ENCODE peak calls at places on chromosomes 1 and 21, in ten cellular contexts. H is SHP77, R is memory B cell, S is RKO, X is mucosa of descending colon, Y is bronchial epithelial cell, M is neuronal stem cell, W is T-helper 2 cell, B is AG09309, O is A549. F is an unnamed sample.

GRCh38 chr1:153928776-153929432 is 6.1 kb upstream of the GATAD2B start:
- DNase-seq in X (no peak), S (no peak), M (no peak), B (no peak), H (no peak), O (no peak), R (no peak), W (no peak), Y (no peak), F (no peak)

GRCh38 chr1:179126338-179127060 is 44.6 kb downstream of the TOR3A start:
- DNase-seq in Y (no peak), B (no peak), R (no peak), S (no peak), X (no peak), H (no peak), W (no peak), O (no peak), M (no peak), F (no peak)

GRCh38 chr21:31446206-31446900 is 102.3 kb upstream of the TIAM1 start:
- DNase-seq in H (no peak), Y (no peak), M (no peak), O (no peak), S (no peak), B (no peak), R (no peak), X (no peak), W (peak; percentile 89), F (no peak)

GRCh38 chr1:199857103-199857502 is 170.4 kb upstream of the NR5A2 start:
- DNase-seq in H (no peak), Y (peak; percentile 63), M (no peak), R (no peak), B (no peak), W (no peak), X (no peak), O (peak; percentile 73), S (no peak), F (no peak)

GRCh38 chr1:91490501-91490900 is 10.2 kb upstream of the CDC7 start:
- DNase-seq in B (no peak), H (no peak), X (no peak), O (no peak), Y (no peak), W (no peak), S (no peak), R (no peak), M (no peak), F (no peak)

GRCh38 chr1:983736-984475 is 2.0 kb upstream of the PERM1 start:
- DNase-seq in W (no peak), O (no peak), R (peak; percentile 72), S (no peak), B (no peak), H (no peak), M (no peak), X (peak; percentile 59), Y (no peak), F (no peak)

GRCh38 chr1:94926365-94926914 is 470 bp downstream of the CNN3 start:
- DNase-seq in H (peak; percentile 63), O (peak; percentile 45), Y (no peak), R (peak; percentile 13), X (peak; percentile 64), S (peak; percentile 58), B (no peak), M (peak; percentile 51), W (peak; percentile 5), F (peak; percentile 70)

GRCh38 chr21:27171704-27172103 is 204.8 kb upstream of the ADAMTS5 start:
- DNase-seq in S (no peak), Y (no peak), W (no peak), X (no peak), H (no peak), M (no peak), O (no peak), R (no peak), B (no peak), F (no peak)

GRCh38 chr1:111559736-111560279 is 56.4 kb upstream of the ADORA3 start:
- DNase-seq in O (no peak), W (no peak), M (no peak), B (no peak), X (no peak), H (no peak), Y (peak; percentile 65), R (no peak), S (peak; percentile 69), F (no peak)

GRCh38 chr1:27234054-27234882 is at the start of gene WDTC1:
- DNase-seq in R (peak; percentile 96), H (peak; percentile 96), O (peak; percentile 93), S (peak; percentile 97), Y (peak; percentile 86), M (peak; percentile 97), B (peak; percentile 76), X (peak; percentile 99), W (peak; percentile 99), F (peak; percentile 87)

GRCh38 chr1:45928486-45929205 is 125.2 kb downstream of the MAST2 start:
- DNase-seq in X (no peak), B (no peak), Y (no peak), O (no peak), S (no peak), W (no peak), R (no peak), M (no peak), H (no peak), F (no peak)

GRCh38 chr21:35861656-35862055 is 198.7 kb downstream of the SETD4 start:
- DNase-seq in M (no peak), B (peak; percentile 66), H (no peak), X (no peak), Y (no peak), R (no peak), S (no peak), O (no peak), W (no peak), F (no peak)

GRCh38 chr1:21361506-21361905 is 71.2 kb upstream of the ECE1 start:
- DNase-seq in R (no peak), O (no peak), M (no peak), Y (peak; percentile 67), H (no peak), W (no peak), B (no peak), S (no peak), X (no peak), F (no peak)

GRCh38 chr1:169367096-169367685 is 406 bp downstream of the NME7 start:
- DNase-seq in S (peak; percentile 51), O (no peak), B (no peak), H (no peak), X (no peak), W (peak; percentile 40), Y (no peak), R (no peak), M (no peak), F (no peak)

GRCh38 chr1:194225781-194226180 is 1039.4 kb upstream of the B3GALT2 start:
- DNase-seq in M (no peak), O (no peak), R (no peak), H (no peak), W (peak; percentile 41), Y (no peak), X (no peak), B (no peak), S (no peak), F (no peak)

GRCh38 chr1:225508538-225509375 is 80.9 kb upstream of the LBR start:
- DNase-seq in Y (peak; percentile 99), W (no peak), S (peak; percentile 91), M (peak; percentile 63), H (peak; percentile 73), R (no peak), B (peak; percentile 86), O (peak; percentile 95), X (no peak), F (peak; percentile 45)

GRCh38 chr1:225650198-225650597 is 2.7 kb downstream of the ENAH start:
- DNase-seq in S (no peak), O (no peak), H (no peak), Y (peak; percentile 16), W (no peak), R (no peak), X (no peak), B (no peak), M (no peak), F (no peak)

GRCh38 chr1:117001254-117001927 is at the start of gene CD101:
- DNase-seq in W (peak; percentile 88), H (no peak), Y (no peak), S (no peak), O (no peak), M (no peak), B (no peak), X (no peak), R (no peak), F (no peak)

GRCh38 chr1:167555971-167556714 is 2.6 kb upstream of the CREG1 start:
- DNase-seq in Y (peak; percentile 89), O (peak; percentile 79), X (peak; percentile 57), B (no peak), R (peak; percentile 72), M (peak; percentile 76), S (peak; percentile 78), W (peak; percentile 67), H (peak; percentile 61), F (peak; percentile 75)

GRCh38 chr21:38768385-38769071 is 37.2 kb upstream of the ETS2 start:
- DNase-seq in Y (peak; percentile 86), R (no peak), S (no peak), H (no peak), W (peak; percentile 84), B (no peak), M (no peak), X (no peak), O (peak; percentile 42), F (no peak)

GRCh38 chr1:3042481-3042880 is 21.2 kb downstream of the ACTRT2 start:
- DNase-seq in H (no peak), M (no peak), R (no peak), Y (no peak), O (no peak), S (no peak), X (no peak), B (no peak), W (no peak), F (no peak)

GRCh38 chr21:35428489-35428888 is 379.4 kb upstream of the RUNX1 start:
- DNase-seq in O (no peak), M (no peak), X (no peak), H (no peak), S (no peak), Y (no peak), W (no peak), R (no peak), B (no peak), F (no peak)

GRCh38 chr1:246639732-246640131 is 73.5 kb downstream of the CNST start:
- DNase-seq in B (no peak), W (no peak), H (no peak), R (no peak), O (no peak), M (no peak), X (no peak), S (no peak), Y (no peak), F (no peak)

GRCh38 chr1:40808909-40809308 is 25.3 kb downstream of the KCNQ4 start:
- DNase-seq in X (no peak), R (no peak), W (no peak), B (no peak), O (no peak), H (no peak), Y (no peak), S (no peak), M (no peak), F (no peak)

GRCh38 chr21:38769253-38769780 is 36.4 kb upstream of the ETS2 start:
- DNase-seq in M (no peak), Y (no peak), X (no peak), R (no peak), S (no peak), O (peak; percentile 22), B (no peak), W (peak; percentile 53), H (no peak), F (no peak)

GRCh38 chr1:24481843-24482610 is 20.6 kb upstream of the RCAN3 start:
- DNase-seq in Y (no peak), S (no peak), W (peak; percentile 87), B (no peak), H (no peak), O (no peak), M (no peak), R (no peak), X (no peak), F (no peak)

GRCh38 chr21:44939532-44940115 is at the start of gene SLX9:
- DNase-seq in S (peak; percentile 82), X (peak; percentile 88), B (peak; percentile 20), O (peak; percentile 75), M (peak; percentile 78), H (peak; percentile 77), W (peak; percentile 90), Y (peak; percentile 44), R (peak; percentile 68), F (peak; percentile 86)

GRCh38 chr1:24126672-24127023 is 14.7 kb upstream of the MYOM3 start:
- DNase-seq in B (no peak), X (no peak), O (no peak), W (no peak), Y (no peak), R (no peak), S (no peak), M (no peak), H (no peak), F (no peak)